ENCODE peak calls at places on chromosomes 4 and X, in five cellular contexts. One of them, this sample, is unnamed.

GRCh38 chr4:40736910-40737309 is 12.8 kb upstream of the NSUN7 start:
- DNase-seq in HTR-8/SVneo: no peak
- DNase-seq in H7: peak
- DNase-seq in GM12891: no peak
- DNase-seq in SK-N-SH: peak
- DNase-seq in this sample: peak

GRCh38 chr4:75099321-75099720 is 166.4 kb downstream of the PARM1 start:
- DNase-seq in HTR-8/SVneo: no peak
- DNase-seq in GM12891: no peak
- DNase-seq in H7: no peak
- DNase-seq in SK-N-SH: no peak
- DNase-seq in this sample: no peak

GRCh38 chr4:168589154-168589553 is 92.3 kb downstream of the PALLD start:
- DNase-seq in GM12891: no peak
- DNase-seq in HTR-8/SVneo: peak
- DNase-seq in H7: no peak
- DNase-seq in SK-N-SH: no peak
- DNase-seq in this sample: no peak

GRCh38 chr4:101419324-101420135 is 72.2 kb upstream of the PPP3CA start:
- DNase-seq in H7: no peak
- DNase-seq in SK-N-SH: no peak
- DNase-seq in GM12891: no peak
- DNase-seq in HTR-8/SVneo: no peak
- DNase-seq in this sample: no peak

GRCh38 chr4:93791570-93792195 is 36.9 kb upstream of the ATOH1 start:
- DNase-seq in H7: peak
- DNase-seq in SK-N-SH: peak
- DNase-seq in HTR-8/SVneo: peak
- DNase-seq in GM12891: peak
- DNase-seq in this sample: peak

GRCh38 chrX:68934922-68935321 is 106.1 kb downstream of the EFNB1 start:
- DNase-seq in H7: no peak
- DNase-seq in HTR-8/SVneo: no peak
- DNase-seq in SK-N-SH: no peak
- DNase-seq in GM12891: no peak
- DNase-seq in this sample: no peak

GRCh38 chrX:151183233-151183632 is 6.8 kb downstream of the GPR50 start:
- DNase-seq in HTR-8/SVneo: no peak
- DNase-seq in SK-N-SH: no peak
- DNase-seq in GM12891: no peak
- DNase-seq in H7: no peak
- DNase-seq in this sample: no peak

GRCh38 chr4:120750152-120750525 is 172.4 kb downstream of the PRDM5 start:
- DNase-seq in GM12891: no peak
- DNase-seq in HTR-8/SVneo: no peak
- DNase-seq in H7: no peak
- DNase-seq in SK-N-SH: no peak
- DNase-seq in this sample: no peak

GRCh38 chr4:6742989-6743388 is 27.0 kb downstream of the BLOC1S4 start:
- DNase-seq in H7: peak
- DNase-seq in HTR-8/SVneo: no peak
- DNase-seq in SK-N-SH: peak
- DNase-seq in GM12891: no peak
- DNase-seq in this sample: no peak

GRCh38 chr4:48173055-48173991 is 39.3 kb upstream of the TXK start:
- DNase-seq in GM12891: no peak
- DNase-seq in H7: no peak
- DNase-seq in SK-N-SH: no peak
- DNase-seq in HTR-8/SVneo: peak
- DNase-seq in this sample: no peak

GRCh38 chr4:57424231-57424897 is 314.2 kb upstream of the IGFBP7 start:
- DNase-seq in H7: no peak
- DNase-seq in HTR-8/SVneo: peak
- DNase-seq in SK-N-SH: no peak
- DNase-seq in GM12891: no peak
- DNase-seq in this sample: no peak

GRCh38 chrX:17547658-17548057 is 172.7 kb downstream of the NHS start:
- DNase-seq in HTR-8/SVneo: peak
- DNase-seq in H7: no peak
- DNase-seq in GM12891: no peak
- DNase-seq in SK-N-SH: no peak
- DNase-seq in this sample: no peak

GRCh38 chr4:87188932-87189331 is 31.5 kb downstream of the KLHL8 start:
- DNase-seq in GM12891: no peak
- DNase-seq in SK-N-SH: no peak
- DNase-seq in H7: no peak
- DNase-seq in HTR-8/SVneo: no peak
- DNase-seq in this sample: no peak

GRCh38 chr4:5134620-5135019 is 83.3 kb downstream of the STK32B start:
- DNase-seq in H7: no peak
- DNase-seq in HTR-8/SVneo: no peak
- DNase-seq in SK-N-SH: no peak
- DNase-seq in GM12891: no peak
- DNase-seq in this sample: no peak

GRCh38 chr4:75679876-75680575 is 6.8 kb upstream of the G3BP2 start:
- DNase-seq in HTR-8/SVneo: no peak
- DNase-seq in H7: no peak
- DNase-seq in GM12891: no peak
- DNase-seq in SK-N-SH: no peak
- DNase-seq in this sample: no peak

GRCh38 chr4:26260571-26260970 is 60.2 kb upstream of the RBPJ start:
- DNase-seq in H7: no peak
- DNase-seq in SK-N-SH: no peak
- DNase-seq in GM12891: no peak
- DNase-seq in HTR-8/SVneo: no peak
- DNase-seq in this sample: no peak

GRCh38 chr4:152106781-152107321 is 346.0 kb upstream of the GATB start:
- DNase-seq in HTR-8/SVneo: no peak
- DNase-seq in H7: no peak
- DNase-seq in GM12891: no peak
- DNase-seq in SK-N-SH: no peak
- DNase-seq in this sample: no peak

GRCh38 chr4:6594826-6595355 is 19.9 kb downstream of the MAN2B2 start:
- DNase-seq in SK-N-SH: no peak
- DNase-seq in GM12891: no peak
- DNase-seq in H7: no peak
- DNase-seq in HTR-8/SVneo: no peak
- DNase-seq in this sample: no peak

GRCh38 chr4:77600521-77601451 is 4.8 kb upstream of the CXCL13 start:
- DNase-seq in GM12891: no peak
- DNase-seq in SK-N-SH: peak
- DNase-seq in HTR-8/SVneo: no peak
- DNase-seq in H7: peak
- DNase-seq in this sample: peak

GRCh38 chrX:40479777-40480318 is 100.9 kb upstream of the ATP6AP2 start:
- DNase-seq in HTR-8/SVneo: no peak
- DNase-seq in H7: no peak
- DNase-seq in SK-N-SH: no peak
- DNase-seq in GM12891: no peak
- DNase-seq in this sample: no peak

GRCh38 chr4:75002381-75002780 is 69.5 kb downstream of the PARM1 start:
- DNase-seq in H7: no peak
- DNase-seq in GM12891: no peak
- DNase-seq in HTR-8/SVneo: no peak
- DNase-seq in SK-N-SH: no peak
- DNase-seq in this sample: no peak

GRCh38 chrX:46978341-46979291 is 66.4 kb downstream of the JADE3 start:
- DNase-seq in SK-N-SH: peak
- DNase-seq in HTR-8/SVneo: peak
- DNase-seq in H7: peak
- DNase-seq in GM12891: peak
- DNase-seq in this sample: peak

GRCh38 chrX:21738145-21738949 is 19.6 kb downstream of the SMPX start:
- DNase-seq in GM12891: no peak
- DNase-seq in SK-N-SH: no peak
- DNase-seq in H7: peak
- DNase-seq in HTR-8/SVneo: no peak
- DNase-seq in this sample: peak

GRCh38 chr4:78766026-78766425 is 10.1 kb upstream of the BMP2K start:
- DNase-seq in GM12891: no peak
- DNase-seq in H7: no peak
- DNase-seq in HTR-8/SVneo: no peak
- DNase-seq in SK-N-SH: no peak
- DNase-seq in this sample: no peak

GRCh38 chrX:20361890-20362262 is 95.2 kb upstream of the RPS6KA3 start:
- DNase-seq in HTR-8/SVneo: peak
- DNase-seq in GM12891: no peak
- DNase-seq in H7: peak
- DNase-seq in SK-N-SH: no peak
- DNase-seq in this sample: peak

GRCh38 chr4:40446785-40447184 is 111.7 kb downstream of the CHRNA9 start:
- DNase-seq in SK-N-SH: no peak
- DNase-seq in H7: no peak
- DNase-seq in GM12891: no peak
- DNase-seq in HTR-8/SVneo: no peak
- DNase-seq in this sample: no peak

GRCh38 chr4:107619065-107619464 is 101.0 kb downstream of the PAPSS1 start:
- DNase-seq in SK-N-SH: no peak
- DNase-seq in HTR-8/SVneo: peak
- DNase-seq in H7: no peak
- DNase-seq in GM12891: no peak
- DNase-seq in this sample: no peak

GRCh38 chr4:185872747-185873380 is 60.9 kb upstream of the SORBS2 start:
- DNase-seq in HTR-8/SVneo: no peak
- DNase-seq in GM12891: no peak
- DNase-seq in SK-N-SH: no peak
- DNase-seq in H7: peak
- DNase-seq in this sample: no peak

GRCh38 chr4:183337833-183338232 is 15.6 kb upstream of the CLDN24 start:
- DNase-seq in SK-N-SH: no peak
- DNase-seq in HTR-8/SVneo: no peak
- DNase-seq in GM12891: no peak
- DNase-seq in H7: no peak
- DNase-seq in this sample: no peak

GRCh38 chr4:4426511-4427477 is 39.9 kb downstream of the NSG1 start:
- DNase-seq in SK-N-SH: no peak
- DNase-seq in H7: peak
- DNase-seq in GM12891: no peak
- DNase-seq in HTR-8/SVneo: no peak
- DNase-seq in this sample: peak

GRCh38 chrX:17596051-17596450 is 141.2 kb upstream of the SCML1 start:
- DNase-seq in SK-N-SH: no peak
- DNase-seq in H7: no peak
- DNase-seq in GM12891: no peak
- DNase-seq in HTR-8/SVneo: no peak
- DNase-seq in this sample: no peak

GRCh38 chrX:2425281-2426071 is 75.3 kb downstream of the DHRSX start:
- DNase-seq in GM12891: no peak
- DNase-seq in HTR-8/SVneo: no peak
- DNase-seq in SK-N-SH: no peak
- DNase-seq in H7: peak
- DNase-seq in this sample: no peak

GRCh38 chr4:151998723-151999122 is 237.9 kb upstream of the GATB start:
- DNase-seq in H7: no peak
- DNase-seq in SK-N-SH: no peak
- DNase-seq in HTR-8/SVneo: no peak
- DNase-seq in GM12891: no peak
- DNase-seq in this sample: no peak

GRCh38 chr4:66923081-66923865 is 622.0 kb downstream of the CENPC start:
- DNase-seq in SK-N-SH: no peak
- DNase-seq in H7: no peak
- DNase-seq in HTR-8/SVneo: no peak
- DNase-seq in GM12891: no peak
- DNase-seq in this sample: no peak

GRCh38 chr4:107826427-107826980 is 1.8 kb downstream of the SGMS2 start:
- DNase-seq in H7: no peak
- DNase-seq in SK-N-SH: no peak
- DNase-seq in HTR-8/SVneo: no peak
- DNase-seq in GM12891: no peak
- DNase-seq in this sample: peak

GRCh38 chr4:8471211-8471875 is 30.8 kb downstream of the TRMT44 start:
- DNase-seq in SK-N-SH: peak
- DNase-seq in GM12891: no peak
- DNase-seq in HTR-8/SVneo: no peak
- DNase-seq in H7: no peak
- DNase-seq in this sample: no peak

GRCh38 chr4:16031554-16032381 is 52.1 kb downstream of the PROM1 start:
- DNase-seq in GM12891: no peak
- DNase-seq in H7: no peak
- DNase-seq in HTR-8/SVneo: no peak
- DNase-seq in SK-N-SH: no peak
- DNase-seq in this sample: no peak

GRCh38 chr4:97645437-97645836 is 497.8 kb downstream of the STPG2 start:
- DNase-seq in SK-N-SH: no peak
- DNase-seq in HTR-8/SVneo: no peak
- DNase-seq in H7: no peak
- DNase-seq in GM12891: no peak
- DNase-seq in this sample: no peak

GRCh38 chrX:39755152-39756032 is 342.4 kb downstream of the BCOR start:
- DNase-seq in H7: no peak
- DNase-seq in HTR-8/SVneo: peak
- DNase-seq in SK-N-SH: peak
- DNase-seq in GM12891: no peak
- DNase-seq in this sample: peak

GRCh38 chrX:93422693-93423092 is 250.7 kb downstream of the NAP1L3 start:
- DNase-seq in HTR-8/SVneo: no peak
- DNase-seq in H7: peak
- DNase-seq in GM12891: no peak
- DNase-seq in SK-N-SH: peak
- DNase-seq in this sample: peak

This sample was measured in retina.